ENCODE peak calls at places on chromosomes 7 and 10, in four cellular contexts. C is hepatocyte, B is right lobe of liver, N is breast epithelium. W is an unnamed sample.

GRCh38 chr10:74728225-74728624 is 98.2 kb upstream of the KAT6B start:
- DNase-seq in B (no peak), C (no peak), N (no peak), W (no peak)

GRCh38 chr7:1850976-1851571 is 181.0 kb downstream of the ELFN1 start:
- DNase-seq in N (no peak), C (no peak), B (no peak), W (no peak)

GRCh38 chr10:124728071-124728829 is 15.9 kb downstream of the FAM53B start:
- DNase-seq in N (peak; percentile 27), C (no peak), B (peak; percentile 44), W (no peak)

GRCh38 chr7:44637788-44638594 is 31.6 kb downstream of the OGDH start:
- DNase-seq in N (no peak), B (peak; percentile 23), C (peak; percentile 60), W (peak; percentile 69)

GRCh38 chr10:117007080-117007479 is 2.1 kb upstream of the SHTN1 start:
- DNase-seq in C (no peak), B (no peak), N (no peak), W (peak; percentile 9)

GRCh38 chr10:118926018-118926417 is 103.5 kb upstream of the NANOS1 start:
- DNase-seq in N (no peak), C (no peak), B (no peak), W (no peak)

GRCh38 chr7:51472017-51472296 is 155.3 kb upstream of the COBL start:
- DNase-seq in N (no peak), B (no peak), C (no peak), W (no peak)

GRCh38 chr7:38825721-38826440 is 83.1 kb downstream of the VPS41 start:
- DNase-seq in C (no peak), B (no peak), N (no peak), W (no peak)

GRCh38 chr7:25132430-25132829 is 7.4 kb upstream of the CYCS start:
- DNase-seq in B (no peak), N (no peak), C (no peak), W (no peak)

GRCh38 chr7:101717986-101718746 is 89.1 kb upstream of the MYL10 start:
- DNase-seq in B (no peak), C (peak; percentile 80), N (no peak), W (no peak)

GRCh38 chr7:36127075-36127740 is 25.8 kb upstream of the EEPD1 start:
- DNase-seq in C (no peak), B (no peak), N (no peak), W (no peak)

GRCh38 chr10:79270471-79271246 is 76.6 kb upstream of the PPIF start:
- DNase-seq in B (no peak), N (no peak), C (no peak), W (no peak)

GRCh38 chr7:17057143-17057509 is 175.3 kb upstream of the AGR3 start:
- DNase-seq in C (no peak), B (no peak), N (no peak), W (no peak)

GRCh38 chr7:54802841-54803240 is 43.8 kb upstream of the SEC61G start:
- DNase-seq in N (no peak), C (no peak), B (no peak), W (no peak)

GRCh38 chr10:121041906-121042305 is 190.7 kb downstream of the WDR11 start:
- DNase-seq in N (no peak), B (no peak), C (no peak), W (no peak)

GRCh38 chr10:25175527-25176420 is 973 bp downstream of the GPR158 start:
- DNase-seq in B (peak; percentile 45), N (no peak), C (peak; percentile 65), W (no peak)

GRCh38 chr7:27098493-27099223 is 2.9 kb upstream of the HOXA1 start:
- DNase-seq in C (no peak), B (no peak), N (no peak), W (peak; percentile 23)

GRCh38 chr7:24059775-24060174 is 224.2 kb upstream of the NPY start:
- DNase-seq in N (no peak), C (no peak), B (no peak), W (no peak)

GRCh38 chr7:142250705-142251104 is 7.2 kb downstream of the PRSS58 start:
- DNase-seq in C (no peak), N (no peak), B (no peak), W (no peak)

GRCh38 chr10:29621161-29621560 is 13.6 kb downstream of the SVIL start:
- DNase-seq in C (peak; percentile 67), B (peak; percentile 37), N (no peak), W (peak; percentile 68)

GRCh38 chr7:126569402-126569801 is 683.3 kb downstream of the GRM8 start:
- DNase-seq in B (no peak), C (no peak), N (no peak), W (no peak)

GRCh38 chr10:105837951-105838350 is 1196.9 kb downstream of the SORCS3 start:
- DNase-seq in C (peak; percentile 20), N (no peak), B (no peak), W (no peak)

GRCh38 chr10:131435760-131436448 is 124.4 kb upstream of the TCERG1L start:
- DNase-seq in B (no peak), N (peak; percentile 47), C (no peak), W (no peak)

DNA sequence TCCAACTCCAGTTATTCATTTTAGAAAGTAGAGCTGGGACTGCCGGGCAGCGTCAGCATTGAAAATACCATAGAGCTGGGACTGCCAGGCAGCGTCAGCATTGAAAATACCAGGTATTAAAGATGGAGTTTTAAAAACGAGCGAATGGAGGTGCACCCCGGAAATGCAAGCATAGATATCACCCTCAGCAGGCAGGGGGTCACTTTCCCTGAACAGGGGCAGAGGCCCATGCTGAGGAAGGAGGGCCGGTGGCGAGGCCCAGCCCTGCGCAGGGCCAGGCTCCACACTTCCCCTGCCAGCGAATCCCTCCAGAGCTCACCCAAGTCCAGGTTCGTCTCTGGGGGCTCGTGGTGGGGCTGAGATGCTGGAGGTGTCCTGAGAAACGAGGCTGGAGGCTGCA is 84.8 kb upstream of the DIP2C start:
- DNase-seq in C (no peak), B (no peak), N (no peak), W (no peak)
- H3K4me3 ChIP-seq in C (no peak overlapping the region), B (no peak overlapping the region), N (no peak overlapping the region), W (no peak overlapping the region)

GRCh38 chr7:107171496-107171895 is 2.7 kb downstream of the HBP1 start:
- DNase-seq in B (no peak), N (no peak), C (no peak), W (no peak)

GRCh38 chr7:107167483-107168232 is 1.1 kb upstream of the HBP1 start:
- DNase-seq in N (no peak), C (peak; percentile 83), B (no peak), W (peak; percentile 45)

GRCh38 chr7:107168233-107169119 is at the start of gene HBP1:
- DNase-seq in C (peak; percentile 99), N (peak; percentile 100), B (peak; percentile 99), W (peak; percentile 100)

GRCh38 chr7:107170051-107170661 is 1.4 kb downstream of the HBP1 start:
- DNase-seq in N (no peak), C (no peak), B (no peak), W (no peak)

GRCh38 chr7:107169120-107170050 is 582 bp downstream of the HBP1 start:
- DNase-seq in B (peak; percentile 99), N (peak; percentile 98), C (peak; percentile 99), W (peak; percentile 65)
- TF ChIP-seq CTCF in B (peak; percentile 21), N (peak; percentile 15), C (no peak), W (no peak)

GRCh38 chr10:100824886-100825285 is 79.5 kb downstream of the PAX2 start:
- DNase-seq in N (peak; percentile 45), C (no peak), B (peak; percentile 31), W (no peak)

GRCh38 chr10:100825325-100825875 is 80.0 kb downstream of the PAX2 start:
- DNase-seq in N (peak; percentile 19), B (no peak), C (no peak), W (no peak)

GRCh38 chr10:100826661-100826982 is 81.2 kb downstream of the PAX2 start:
- DNase-seq in C (no peak), B (peak; percentile 37), N (no peak), W (no peak)

GRCh38 chr10:100826983-100827818 is 81.8 kb downstream of the PAX2 start:
- DNase-seq in C (peak; percentile 64), B (peak; percentile 38), N (peak; percentile 52), W (no peak)

DNA sequence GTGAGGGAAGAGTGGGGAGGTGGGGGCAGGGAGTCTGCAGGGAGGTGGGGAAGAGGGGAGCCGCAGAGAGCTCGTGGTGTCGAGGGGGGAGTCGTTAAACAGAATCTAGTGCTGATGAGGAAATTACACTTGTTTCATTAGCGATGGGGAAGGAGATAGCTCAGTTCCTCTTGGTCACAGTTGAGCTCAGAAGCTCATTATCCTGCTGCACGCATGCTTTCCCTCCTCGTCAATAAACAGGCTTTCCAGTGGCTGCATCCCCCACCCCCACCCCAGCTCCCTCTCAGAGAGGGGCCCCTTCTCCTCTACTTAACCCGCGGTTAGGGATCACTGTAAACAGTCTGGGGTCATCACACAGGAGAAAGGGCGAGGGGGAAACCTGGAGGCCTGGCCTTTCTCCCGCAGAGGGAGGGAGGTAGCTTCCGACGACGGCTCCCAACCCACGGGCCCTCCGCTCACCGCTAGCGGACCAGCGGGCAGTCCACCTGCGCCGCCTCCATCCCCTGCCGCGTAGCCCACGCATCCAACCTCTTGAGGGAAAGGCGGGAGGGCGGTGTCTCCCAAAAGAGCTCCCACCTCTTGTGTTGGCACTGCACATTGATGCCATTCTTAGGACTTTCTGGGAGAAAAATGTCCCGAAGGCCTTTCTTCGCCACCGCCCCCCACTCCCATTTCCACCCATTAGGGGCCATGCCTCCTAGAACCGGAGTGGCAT is 80.7 kb downstream of the PAX2 start:
- DNase-seq in C (no peak), B (peak; percentile 24), N (peak; percentile 49), W (no peak)
- H3K4me3 ChIP-seq in C (no peak overlapping the region), B (peak overlapping the region; percentile 23), N (peak overlapping the region; percentile 50), W (no peak overlapping the region)

DNA sequence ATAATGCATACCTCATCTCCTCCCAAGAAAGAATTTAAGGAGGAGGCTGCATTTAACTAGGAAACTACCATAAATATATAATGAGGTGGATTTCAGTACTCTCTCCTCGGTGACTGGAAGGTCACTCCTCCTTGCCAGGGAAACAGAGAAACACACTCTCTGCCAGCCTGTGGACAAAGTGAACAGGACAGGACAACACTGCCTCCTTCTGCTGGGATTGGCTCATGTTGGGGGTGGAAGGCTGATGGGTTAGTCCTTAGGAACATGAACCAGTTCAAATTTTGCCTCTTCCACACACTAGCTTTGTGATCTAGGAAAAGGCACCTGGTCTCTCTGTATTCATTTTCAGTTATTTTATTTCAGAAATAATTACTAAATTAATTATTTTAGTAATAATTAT is 50.6 kb upstream of the STEAP4 start:
- DNase-seq in N (peak; percentile 54), B (peak; percentile 60), C (peak; percentile 10), W (no peak)
- TF ChIP-seq CTCF in N (peak; percentile 35), B (peak; percentile 38), C (peak; percentile 17), W (no peak)

GRCh38 chr10:48456808-48457761 is 147.8 kb downstream of the ARHGAP22 start:
- DNase-seq in C (no peak), N (peak; percentile 46), B (peak; percentile 39), W (no peak)

GRCh38 chr10:48456361-48456804 is 148.5 kb downstream of the ARHGAP22 start:
- DNase-seq in C (peak; percentile 56), B (peak; percentile 60), N (peak; percentile 34), W (no peak)

GRCh38 chr10:48458662-48459048 is 146.2 kb downstream of the ARHGAP22 start:
- DNase-seq in C (no peak), B (no peak), N (peak; percentile 17), W (no peak)

GRCh38 chr10:48459270-48460147 is 145.4 kb downstream of the ARHGAP22 start:
- DNase-seq in C (no peak), B (peak; percentile 41), N (peak; percentile 47), W (no peak)

GRCh38 chr10:48457949-48458661 is 146.8 kb downstream of the ARHGAP22 start:
- DNase-seq in C (no peak), N (peak; percentile 31), B (peak; percentile 31), W (no peak)
- H3K4me3 ChIP-seq in C (no peak overlapping the region), N (no peak overlapping the region), B (no peak overlapping the region), W (no peak overlapping the region)